ENCODE peak calls at places on chromosomes 1 and 21, in four cellular contexts. One of them, this sample, is unnamed.

GRCh38 chr1:217076902-217077301 is 353.7 kb upstream of the ESRRG start:
- DNase-seq in lower leg skin: no peak
- DNase-seq in stimulated activated CD8-positive, alpha-beta memory T cell treated with anti-CD3 and anti-CD28 coated beads, Interleukin-15, amount 100 ng/mL, for 24 hours: no peak
- DNase-seq in HuH-7: no peak
- DNase-seq in this sample: no peak

GRCh38 chr1:31904339-31905092 is 33.7 kb downstream of the PTP4A2 start:
- DNase-seq in stimulated activated CD8-positive, alpha-beta memory T cell treated with anti-CD3 and anti-CD28 coated beads, Interleukin-15, amount 100 ng/mL, for 24 hours: no peak
- DNase-seq in lower leg skin: peak
- DNase-seq in HuH-7: no peak
- DNase-seq in this sample: no peak

GRCh38 chr1:23590058-23590783 is 30.9 kb upstream of the ID3 start:
- DNase-seq in lower leg skin: no peak
- DNase-seq in HuH-7: no peak
- DNase-seq in stimulated activated CD8-positive, alpha-beta memory T cell treated with anti-CD3 and anti-CD28 coated beads, Interleukin-15, amount 100 ng/mL, for 24 hours: no peak
- DNase-seq in this sample: no peak

GRCh38 chr1:112505878-112506277 is 2.9 kb upstream of the WNT2B start:
- DNase-seq in stimulated activated CD8-positive, alpha-beta memory T cell treated with anti-CD3 and anti-CD28 coated beads, Interleukin-15, amount 100 ng/mL, for 24 hours: no peak
- DNase-seq in HuH-7: no peak
- DNase-seq in lower leg skin: no peak
- DNase-seq in this sample: no peak

GRCh38 chr1:9653195-9653782 is 1.8 kb downstream of the PIK3CD start:
- DNase-seq in lower leg skin: no peak
- DNase-seq in HuH-7: no peak
- DNase-seq in stimulated activated CD8-positive, alpha-beta memory T cell treated with anti-CD3 and anti-CD28 coated beads, Interleukin-15, amount 100 ng/mL, for 24 hours: no peak
- DNase-seq in this sample: no peak

GRCh38 chr1:30788580-30789387 is 31.2 kb upstream of the LAPTM5 start:
- DNase-seq in stimulated activated CD8-positive, alpha-beta memory T cell treated with anti-CD3 and anti-CD28 coated beads, Interleukin-15, amount 100 ng/mL, for 24 hours: no peak
- DNase-seq in lower leg skin: no peak
- DNase-seq in HuH-7: no peak
- DNase-seq in this sample: no peak

GRCh38 chr1:156480411-156481192 is 20.0 kb downstream of the MEF2D start:
- DNase-seq in lower leg skin: no peak
- DNase-seq in stimulated activated CD8-positive, alpha-beta memory T cell treated with anti-CD3 and anti-CD28 coated beads, Interleukin-15, amount 100 ng/mL, for 24 hours: no peak
- DNase-seq in HuH-7: peak
- DNase-seq in this sample: peak

GRCh38 chr1:92583821-92584760 is 97.4 kb upstream of the GFI1 start:
- DNase-seq in lower leg skin: no peak
- DNase-seq in stimulated activated CD8-positive, alpha-beta memory T cell treated with anti-CD3 and anti-CD28 coated beads, Interleukin-15, amount 100 ng/mL, for 24 hours: no peak
- DNase-seq in HuH-7: no peak
- DNase-seq in this sample: no peak

GRCh38 chr21:26769613-26770188 is 75.5 kb downstream of the ADAMTS1 start:
- DNase-seq in lower leg skin: no peak
- DNase-seq in stimulated activated CD8-positive, alpha-beta memory T cell treated with anti-CD3 and anti-CD28 coated beads, Interleukin-15, amount 100 ng/mL, for 24 hours: no peak
- DNase-seq in HuH-7: no peak
- DNase-seq in this sample: no peak

GRCh38 chr1:163361123-163361934 is 39.6 kb downstream of the NUF2 start:
- DNase-seq in stimulated activated CD8-positive, alpha-beta memory T cell treated with anti-CD3 and anti-CD28 coated beads, Interleukin-15, amount 100 ng/mL, for 24 hours: no peak
- DNase-seq in HuH-7: peak
- DNase-seq in lower leg skin: no peak
- DNase-seq in this sample: no peak

GRCh38 chr1:185823471-185823870 is 89.3 kb downstream of the HMCN1 start:
- DNase-seq in lower leg skin: no peak
- DNase-seq in stimulated activated CD8-positive, alpha-beta memory T cell treated with anti-CD3 and anti-CD28 coated beads, Interleukin-15, amount 100 ng/mL, for 24 hours: no peak
- DNase-seq in HuH-7: no peak
- DNase-seq in this sample: no peak

This sample was measured in mucosa of descending colon.